ENCODE peak calls at places on chromosomes 1 and 21, in five cellular contexts. One of them, this sample, is unnamed.

GRCh38 chr1:94983343-94983742 is 56.4 kb upstream of the CNN3 start:
- DNase-seq in choroid plexus epithelial cell: peak
- DNase-seq in astrocyte of the spinal cord: peak
- DNase-seq in lower lobe of right lung: no peak
- DNase-seq in heart left ventricle: no peak
- DNase-seq in this sample: no peak

GRCh38 chr1:60149254-60149653 is 75.7 kb upstream of the C1orf87 start:
- DNase-seq in astrocyte of the spinal cord: no peak
- DNase-seq in heart left ventricle: peak
- DNase-seq in choroid plexus epithelial cell: no peak
- DNase-seq in lower lobe of right lung: no peak
- DNase-seq in this sample: no peak

GRCh38 chr1:202046227-202046626 is 35.8 kb downstream of the ELF3 start:
- DNase-seq in lower lobe of right lung: peak
- DNase-seq in astrocyte of the spinal cord: no peak
- DNase-seq in choroid plexus epithelial cell: no peak
- DNase-seq in heart left ventricle: no peak
- DNase-seq in this sample: no peak

GRCh38 chr1:193654951-193655705 is 468.7 kb upstream of the B3GALT2 start:
- DNase-seq in astrocyte of the spinal cord: peak
- DNase-seq in choroid plexus epithelial cell: no peak
- DNase-seq in lower lobe of right lung: no peak
- DNase-seq in heart left ventricle: peak
- DNase-seq in this sample: no peak

GRCh38 chr1:224579526-224579925 is 36.6 kb upstream of the CNIH3 start:
- DNase-seq in choroid plexus epithelial cell: peak
- DNase-seq in lower lobe of right lung: no peak
- DNase-seq in astrocyte of the spinal cord: peak
- DNase-seq in heart left ventricle: no peak
- DNase-seq in this sample: no peak

GRCh38 chr21:33761104-33762036 is 119.1 kb downstream of the ITSN1 start:
- DNase-seq in heart left ventricle: peak
- DNase-seq in choroid plexus epithelial cell: peak
- DNase-seq in astrocyte of the spinal cord: peak
- DNase-seq in lower lobe of right lung: no peak
- DNase-seq in this sample: no peak

GRCh38 chr1:242178924-242179708 is 180.2 kb upstream of the MAP1LC3C start:
- DNase-seq in heart left ventricle: no peak
- DNase-seq in astrocyte of the spinal cord: no peak
- DNase-seq in lower lobe of right lung: no peak
- DNase-seq in choroid plexus epithelial cell: no peak
- DNase-seq in this sample: no peak

GRCh38 chr1:162560303-162561036 is 1.1 kb upstream of the UAP1 start:
- DNase-seq in choroid plexus epithelial cell: no peak
- DNase-seq in lower lobe of right lung: no peak
- DNase-seq in heart left ventricle: no peak
- DNase-seq in astrocyte of the spinal cord: no peak
- DNase-seq in this sample: no peak

GRCh38 chr1:84434756-84435142 is 36.5 kb downstream of the DNASE2B start:
- DNase-seq in astrocyte of the spinal cord: peak
- DNase-seq in choroid plexus epithelial cell: peak
- DNase-seq in heart left ventricle: no peak
- DNase-seq in lower lobe of right lung: no peak
- DNase-seq in this sample: no peak

GRCh38 chr1:97507863-97508262 is 413.0 kb downstream of the DPYD start:
- DNase-seq in lower lobe of right lung: no peak
- DNase-seq in astrocyte of the spinal cord: no peak
- DNase-seq in choroid plexus epithelial cell: no peak
- DNase-seq in heart left ventricle: peak
- DNase-seq in this sample: no peak

GRCh38 chr1:45400049-45400448 is 59.8 kb upstream of the MUTYH start:
- DNase-seq in lower lobe of right lung: no peak
- DNase-seq in heart left ventricle: no peak
- DNase-seq in choroid plexus epithelial cell: peak
- DNase-seq in astrocyte of the spinal cord: no peak
- DNase-seq in this sample: no peak

GRCh38 chr1:219749370-219749769 is 136.5 kb upstream of the ZC3H11B start:
- DNase-seq in astrocyte of the spinal cord: no peak
- DNase-seq in heart left ventricle: no peak
- DNase-seq in lower lobe of right lung: no peak
- DNase-seq in choroid plexus epithelial cell: no peak
- DNase-seq in this sample: no peak

GRCh38 chr1:230158422-230159291 is 91.6 kb downstream of the GALNT2 start:
- DNase-seq in choroid plexus epithelial cell: peak
- DNase-seq in heart left ventricle: no peak
- DNase-seq in astrocyte of the spinal cord: no peak
- DNase-seq in lower lobe of right lung: no peak
- DNase-seq in this sample: peak

GRCh38 chr1:53470155-53470554 is 11.0 kb downstream of the DMRTB1 start:
- DNase-seq in heart left ventricle: peak
- DNase-seq in lower lobe of right lung: peak
- DNase-seq in astrocyte of the spinal cord: peak
- DNase-seq in choroid plexus epithelial cell: peak
- DNase-seq in this sample: no peak

GRCh38 chr1:198449281-198449680 is 91.2 kb downstream of the ATP6V1G3 start:
- DNase-seq in choroid plexus epithelial cell: no peak
- DNase-seq in astrocyte of the spinal cord: no peak
- DNase-seq in heart left ventricle: no peak
- DNase-seq in lower lobe of right lung: no peak
- DNase-seq in this sample: no peak

GRCh38 chr1:160884579-160884978 is 401 bp downstream of the ITLN1 start:
- DNase-seq in choroid plexus epithelial cell: no peak
- DNase-seq in lower lobe of right lung: no peak
- DNase-seq in heart left ventricle: no peak
- DNase-seq in astrocyte of the spinal cord: no peak
- DNase-seq in this sample: peak
- TF ChIP-seq CTCF in choroid plexus epithelial cell: no peak
- TF ChIP-seq CTCF in lower lobe of right lung: no peak
- TF ChIP-seq CTCF in heart left ventricle: no peak
- TF ChIP-seq CTCF in astrocyte of the spinal cord: no peak
- TF ChIP-seq CTCF in this sample: peak

GRCh38 chr1:182672487-182672836 is 11.9 kb downstream of the RGS8 start:
- DNase-seq in astrocyte of the spinal cord: no peak
- DNase-seq in choroid plexus epithelial cell: no peak
- DNase-seq in lower lobe of right lung: no peak
- DNase-seq in heart left ventricle: no peak
- DNase-seq in this sample: no peak
- H3K4me3 ChIP-seq in astrocyte of the spinal cord: no peak
- H3K4me3 ChIP-seq in choroid plexus epithelial cell: no peak
- H3K4me3 ChIP-seq in lower lobe of right lung: no peak
- H3K4me3 ChIP-seq in heart left ventricle: no peak
- H3K4me3 ChIP-seq in this sample: no peak

GRCh38 chr1:171844381-171844780 is 3.1 kb downstream of the DNM3 start:
- DNase-seq in lower lobe of right lung: no peak
- DNase-seq in astrocyte of the spinal cord: no peak
- DNase-seq in heart left ventricle: no peak
- DNase-seq in choroid plexus epithelial cell: no peak
- DNase-seq in this sample: no peak

GRCh38 chr1:171835891-171836290 is 5.4 kb upstream of the DNM3 start:
- DNase-seq in lower lobe of right lung: no peak
- DNase-seq in heart left ventricle: no peak
- DNase-seq in choroid plexus epithelial cell: no peak
- DNase-seq in astrocyte of the spinal cord: no peak
- DNase-seq in this sample: no peak

GRCh38 chr1:171845998-171846397 is 4.7 kb downstream of the DNM3 start:
- DNase-seq in astrocyte of the spinal cord: no peak
- DNase-seq in lower lobe of right lung: no peak
- DNase-seq in choroid plexus epithelial cell: no peak
- DNase-seq in heart left ventricle: no peak
- DNase-seq in this sample: no peak

GRCh38 chr1:171841931-171842723 is 829 bp downstream of the DNM3 start:
- DNase-seq in heart left ventricle: peak
- DNase-seq in choroid plexus epithelial cell: no peak
- DNase-seq in astrocyte of the spinal cord: no peak
- DNase-seq in lower lobe of right lung: no peak
- DNase-seq in this sample: peak

GRCh38 chr1:171841050-171841910 is at the start of gene DNM3:
- DNase-seq in heart left ventricle: peak
- DNase-seq in choroid plexus epithelial cell: peak
- DNase-seq in astrocyte of the spinal cord: peak
- DNase-seq in lower lobe of right lung: peak
- DNase-seq in this sample: peak
- TF ChIP-seq CTCF in heart left ventricle: no peak
- TF ChIP-seq CTCF in choroid plexus epithelial cell: no peak
- TF ChIP-seq CTCF in astrocyte of the spinal cord: no peak
- TF ChIP-seq CTCF in lower lobe of right lung: no peak
- TF ChIP-seq CTCF in this sample: no peak

DNA sequence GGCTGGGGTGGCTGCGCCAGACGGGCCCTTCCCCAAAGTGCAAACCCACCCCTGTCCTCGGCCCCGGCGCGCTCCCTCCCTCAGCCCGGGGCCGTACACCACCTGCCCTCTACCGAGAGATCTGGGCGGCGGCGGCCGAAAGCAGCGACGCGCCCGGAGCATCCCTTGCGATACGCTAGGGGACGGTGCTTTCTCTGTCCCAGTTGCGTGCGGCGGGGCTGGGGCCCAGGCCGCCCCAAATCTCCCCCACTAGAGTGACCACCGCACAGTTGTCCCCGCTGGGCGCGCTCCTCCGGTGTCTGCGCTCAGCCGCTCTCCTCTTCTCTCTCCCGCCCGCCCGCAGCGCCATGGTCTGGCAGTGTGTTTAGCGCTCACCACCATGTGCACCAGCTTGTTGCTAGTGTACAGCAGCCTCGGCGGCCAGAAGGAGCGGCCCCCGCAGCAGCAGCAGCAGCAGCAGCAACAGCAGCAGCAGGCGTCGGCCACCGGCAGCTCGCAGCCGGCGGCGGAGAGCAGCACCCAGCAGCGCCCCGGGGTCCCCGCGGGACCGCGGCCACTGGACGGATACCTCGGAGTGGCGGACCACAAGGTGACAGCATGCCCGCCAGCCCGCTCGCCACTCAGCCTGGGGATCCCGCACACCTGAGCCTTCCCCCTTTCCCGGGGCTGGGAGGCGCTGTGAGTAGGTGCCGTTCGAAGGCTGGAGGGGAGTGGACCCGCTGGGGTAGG is 1.0 kb downstream of the ST6GALNAC5 start:
- DNase-seq in choroid plexus epithelial cell: peak
- DNase-seq in heart left ventricle: no peak
- DNase-seq in lower lobe of right lung: peak
- DNase-seq in astrocyte of the spinal cord: peak
- DNase-seq in this sample: peak
- H3K4me3 ChIP-seq in choroid plexus epithelial cell: peak
- H3K4me3 ChIP-seq in heart left ventricle: peak
- H3K4me3 ChIP-seq in lower lobe of right lung: peak
- H3K4me3 ChIP-seq in astrocyte of the spinal cord: peak
- H3K4me3 ChIP-seq in this sample: peak

DNA sequence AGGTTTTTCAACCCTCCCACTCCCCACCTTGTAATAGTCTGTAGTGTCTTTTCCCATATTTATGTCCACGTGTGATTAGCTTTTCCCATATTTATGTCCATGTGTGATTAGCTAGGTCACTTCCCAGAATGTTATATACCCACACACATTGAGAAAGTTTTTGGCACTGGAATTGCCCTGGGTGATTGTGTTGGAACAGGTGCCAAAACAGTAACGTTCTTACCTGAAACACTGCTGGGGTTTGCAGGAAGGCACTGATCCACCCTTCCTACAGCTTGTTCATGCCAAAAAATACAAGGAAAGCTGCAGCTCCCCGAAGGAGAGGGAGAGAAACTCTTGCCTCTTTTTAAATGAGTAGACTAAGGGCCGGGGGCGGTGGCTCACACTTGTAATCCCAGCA is 68.0 kb upstream of the CXADR start:
- DNase-seq in choroid plexus epithelial cell: no peak
- DNase-seq in heart left ventricle: no peak
- DNase-seq in lower lobe of right lung: no peak
- DNase-seq in astrocyte of the spinal cord: no peak
- DNase-seq in this sample: no peak
- TF ChIP-seq CTCF in choroid plexus epithelial cell: no peak
- TF ChIP-seq CTCF in heart left ventricle: no peak
- TF ChIP-seq CTCF in lower lobe of right lung: no peak
- TF ChIP-seq CTCF in astrocyte of the spinal cord: no peak
- TF ChIP-seq CTCF in this sample: no peak

GRCh38 chr1:24927886-24928630 is 2.0 kb downstream of the RUNX3 start:
- DNase-seq in lower lobe of right lung: no peak
- DNase-seq in astrocyte of the spinal cord: peak
- DNase-seq in heart left ventricle: no peak
- DNase-seq in choroid plexus epithelial cell: no peak
- DNase-seq in this sample: no peak
- H3K4me3 ChIP-seq in lower lobe of right lung: peak
- H3K4me3 ChIP-seq in astrocyte of the spinal cord: no peak
- H3K4me3 ChIP-seq in heart left ventricle: no peak
- H3K4me3 ChIP-seq in choroid plexus epithelial cell: no peak
- H3K4me3 ChIP-seq in this sample: no peak

DNA sequence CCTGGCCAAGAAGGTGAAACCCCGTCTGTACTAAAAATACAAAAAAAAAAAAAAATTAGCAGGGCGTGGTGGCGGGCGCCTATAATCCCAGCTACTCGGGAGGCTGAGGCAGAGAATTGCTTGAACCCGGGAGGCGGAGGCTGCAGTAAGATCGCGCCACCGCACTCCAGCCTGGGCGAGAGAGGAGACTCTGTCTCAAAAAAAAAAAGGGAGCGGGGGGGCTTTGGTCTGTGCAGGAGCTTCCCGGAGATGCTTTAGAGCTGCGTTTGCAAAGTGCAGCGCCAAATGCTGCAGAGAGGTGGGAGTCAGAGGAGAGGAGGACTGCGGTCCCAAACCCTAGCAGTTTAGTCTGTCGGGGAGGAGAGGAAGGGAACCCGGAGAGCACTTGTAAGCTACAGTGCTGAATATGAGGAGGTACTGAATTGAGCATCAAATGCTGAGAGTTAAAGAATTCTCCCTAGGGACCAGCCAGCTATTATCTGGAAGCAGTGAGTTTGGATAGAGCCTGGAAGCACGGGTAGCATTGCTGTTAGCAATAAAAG is 569 bp downstream of the FALEC start:
- DNase-seq in choroid plexus epithelial cell: no peak
- DNase-seq in heart left ventricle: no peak
- DNase-seq in astrocyte of the spinal cord: peak
- DNase-seq in lower lobe of right lung: no peak
- DNase-seq in this sample: no peak
- TF ChIP-seq CTCF in choroid plexus epithelial cell: peak
- TF ChIP-seq CTCF in heart left ventricle: no peak
- TF ChIP-seq CTCF in astrocyte of the spinal cord: no peak
- TF ChIP-seq CTCF in lower lobe of right lung: no peak
- TF ChIP-seq CTCF in this sample: no peak

DNA sequence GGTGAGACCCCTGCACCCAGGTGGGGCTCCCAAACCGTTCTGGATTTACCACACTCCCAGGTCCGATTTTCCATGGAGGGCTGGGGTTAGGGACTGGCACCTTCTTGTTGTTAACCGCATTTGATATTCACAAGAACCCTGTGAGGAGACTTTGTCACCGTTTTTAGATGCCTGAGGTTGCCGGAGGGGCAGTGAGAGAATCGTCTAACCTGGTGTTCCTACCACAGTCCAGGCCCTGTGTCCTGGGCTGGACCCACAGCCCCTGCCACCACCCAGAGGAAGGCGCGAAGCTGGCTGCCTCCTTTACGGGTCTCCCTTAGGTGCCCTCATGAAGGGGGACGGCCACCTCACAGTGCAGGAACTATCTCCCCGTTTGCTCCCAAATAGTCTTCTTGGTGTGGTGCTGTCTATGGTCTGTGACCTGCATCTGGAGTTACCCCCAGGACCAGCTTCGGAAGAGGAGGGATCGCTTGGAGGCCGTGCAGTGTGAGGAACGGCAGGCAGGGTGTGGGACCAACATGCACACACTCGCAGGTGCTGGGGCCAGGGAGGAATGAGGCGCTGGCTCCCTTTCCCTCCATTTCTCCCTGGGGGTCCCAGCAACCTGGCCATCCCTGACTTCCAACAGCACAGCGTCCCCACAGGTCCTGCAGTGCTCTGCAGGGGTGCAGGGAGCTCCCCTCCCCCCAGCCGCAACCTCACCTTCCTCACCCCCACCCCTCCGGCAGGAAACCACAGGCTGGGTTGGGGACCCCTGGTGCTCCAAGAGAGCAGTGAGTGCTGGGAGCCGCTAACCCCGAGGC is 7.0 kb downstream of the SIM2 start:
- DNase-seq in choroid plexus epithelial cell: no peak
- DNase-seq in astrocyte of the spinal cord: no peak
- DNase-seq in lower lobe of right lung: no peak
- DNase-seq in heart left ventricle: no peak
- DNase-seq in this sample: no peak
- H3K4me3 ChIP-seq in choroid plexus epithelial cell: no peak
- H3K4me3 ChIP-seq in astrocyte of the spinal cord: no peak
- H3K4me3 ChIP-seq in lower lobe of right lung: no peak
- H3K4me3 ChIP-seq in heart left ventricle: peak
- H3K4me3 ChIP-seq in this sample: no peak

This sample was measured in BE2C.